ENCODE peak calls at places on chromosomes 16 and 17, in four cellular contexts. M is pancreas; K is gastroesophageal sphincter; C is activated CD4-positive, alpha-beta T cell treated with anti-CD3 and anti-CD28 coated beads for 36 hours. L is an unnamed sample.

GRCh38 chr16:31525113-31525512 is 2.6 kb upstream of the AHSP start:
- ATAC-seq in M (no peak), K (no peak), C (no peak), L (no peak)

GRCh38 chr17:18281815-18282214 is 21.4 kb downstream of the MIEF2 start:
- ATAC-seq in M (no peak), K (no peak), C (no peak), L (no peak)

GRCh38 chr16:17439580-17439979 is 31.2 kb downstream of the XYLT1 start:
- ATAC-seq in M (no peak), K (no peak), C (peak), L (no peak)

GRCh38 chr17:41519501-41520224 is 973 bp upstream of the KRT15 start:
- ATAC-seq in M (peak), K (no peak), C (no peak), L (no peak)

GRCh38 chr17:54948380-54948779 is 20.1 kb downstream of the COX11 start:
- ATAC-seq in M (no peak), K (no peak), C (peak), L (peak)

GRCh38 chr17:64413505-64413904 is 22.8 kb upstream of the PECAM1 start:
- ATAC-seq in M (no peak), K (no peak), C (no peak), L (no peak)

GRCh38 chr16:55701442-55702319 is 45.9 kb downstream of the SLC6A2 start:
- ATAC-seq in M (peak), K (peak), C (peak), L (peak)

GRCh38 chr17:50381260-50381815 is 8.3 kb downstream of the EME1 start:
- ATAC-seq in M (no peak), K (no peak), C (no peak), L (no peak)

GRCh38 chr17:40427002-40427491 is 9.4 kb upstream of the TOP2A start:
- ATAC-seq in M (no peak), K (no peak), C (peak), L (no peak)

GRCh38 chr17:77888242-77889134 is 70.0 kb upstream of the TNRC6C start:
- ATAC-seq in M (peak), K (no peak), C (peak), L (no peak)

GRCh38 chr17:74389094-74389753 is 21.9 kb downstream of the GPR142 start:
- ATAC-seq in M (no peak), K (no peak), C (no peak), L (no peak)

GRCh38 chr16:89253548-89254287 is 36.2 kb downstream of the ZNF778 start:
- ATAC-seq in M (no peak), K (no peak), C (no peak), L (no peak)

GRCh38 chr17:15886804-15887203 is 58.1 kb upstream of the ADORA2B start:
- ATAC-seq in M (no peak), K (no peak), C (no peak), L (no peak)

L was measured in SK-N-SH treated with all-trans-retinoic acid at 6 μM for 48 hours.